ENCODE peak calls at places on chromosomes 4 and X, in seven cellular contexts. I is uterus, E is hepatocyte, S is dorsolateral prefrontal cortex, O is heart right ventricle, H is adrenal gland, R is left lung. T is an unnamed sample. For H3K27me3, the result is how much of the 10 kb centered on the place peaks cover.

GRCh38 chr4:138981930-138982390 is 33.6 kb upstream of the NOCT start:
- DNase-seq in S (no peak), O (no peak), R (no peak), H (peak), E (peak), I (peak), T (no peak)

GRCh38 chrX:153967536-153968214 is 3.9 kb downstream of the HCFC1 start:
- DNase-seq in R (no peak), E (no peak), S (no peak), O (no peak), H (no peak), I (no peak), T (no peak)

GRCh38 chrX:23246001-23246400 is 88.6 kb upstream of the PTCHD1 start:
- DNase-seq in R (no peak), O (no peak), S (no peak), H (no peak), E (no peak), I (no peak), T (no peak)

GRCh38 chr4:173252024-173252935 is 81.9 kb downstream of the HMGB2 start:
- DNase-seq in E (peak), R (peak), S (peak), O (no peak), H (peak), I (peak), T (peak)

GRCh38 chr4:147994076-147994475 is 262.2 kb downstream of the ARHGAP10 start:
- DNase-seq in O (no peak), H (no peak), I (no peak), R (no peak), E (no peak), S (no peak), T (no peak)

GRCh38 chrX:142036111-142036510 is 132.4 kb downstream of the MAGEC1 start:
- DNase-seq in E (no peak), O (no peak), H (no peak), I (no peak), R (no peak), S (no peak), T (peak)

GRCh38 chr4:23934915-23935314 is 45.1 kb upstream of the PPARGC1A start:
- DNase-seq in S (no peak), H (peak), E (peak), I (peak), R (peak), O (peak), T (no peak)

GRCh38 chrX:15749642-15750610 is 11.9 kb downstream of the CA5B start:
- DNase-seq in H (no peak), I (no peak), E (no peak), S (no peak), R (peak), O (no peak), T (no peak)

GRCh38 chr4:7328913-7329638 is 105.7 kb downstream of the PSAPL1 start:
- DNase-seq in O (peak), I (no peak), E (peak), H (peak), R (peak), S (peak), T (no peak)

DNA sequence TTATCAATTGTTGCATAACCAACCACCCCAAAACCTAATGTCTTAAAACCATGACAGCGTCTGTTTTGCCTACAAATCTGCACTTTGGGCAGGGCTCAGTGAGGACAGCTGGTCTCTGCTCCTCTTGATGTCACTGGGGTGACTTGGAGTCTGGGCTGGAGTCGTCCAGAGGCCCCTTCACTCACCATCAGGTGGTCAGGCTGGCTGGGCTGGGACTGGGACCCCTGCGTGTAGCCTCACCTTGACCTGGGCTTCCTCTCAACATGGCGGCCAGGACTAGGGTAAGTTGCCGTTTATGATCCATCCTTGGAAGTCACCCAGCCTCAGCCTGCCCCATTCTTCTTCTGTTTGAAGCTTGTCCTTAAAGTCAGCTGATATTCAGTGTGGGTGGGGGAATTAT is 116.8 kb upstream of the NKX1-1 start:
- DNase-seq in H (no peak), O (peak), S (no peak), I (no peak), R (no peak), E (no peak), T (no peak)
- H3K27me3 ChIP-seq in H (under half), O (half or more), S (under half), I (under half), R (half or more), E (under half), T (under half)

DNA sequence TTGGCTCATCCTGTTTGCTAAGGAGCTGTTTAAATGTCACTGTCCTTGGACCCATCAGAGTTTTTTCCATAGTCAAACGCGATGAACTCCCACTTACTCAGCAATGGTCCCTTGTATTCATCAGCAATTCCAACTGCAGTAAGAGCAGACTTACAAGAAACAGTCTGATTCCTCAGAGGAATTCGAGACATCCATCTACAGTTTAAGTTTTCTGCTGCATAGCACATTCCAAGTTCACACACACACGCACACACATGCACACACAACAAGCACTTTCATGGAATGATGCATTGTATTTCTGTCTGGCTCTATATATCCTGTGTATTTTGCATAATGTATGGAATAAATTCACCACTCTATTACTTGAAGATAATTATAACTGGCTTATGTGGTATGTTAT is 32.7 kb upstream of the TMEM150C start:
- DNase-seq in E (no peak), O (no peak), H (no peak), I (no peak), R (no peak), S (no peak), T (peak)
- H3K27me3 ChIP-seq in E (under half), O (under half), H (under half), I (under half), R (under half), S (under half), T (under half)

DNA sequence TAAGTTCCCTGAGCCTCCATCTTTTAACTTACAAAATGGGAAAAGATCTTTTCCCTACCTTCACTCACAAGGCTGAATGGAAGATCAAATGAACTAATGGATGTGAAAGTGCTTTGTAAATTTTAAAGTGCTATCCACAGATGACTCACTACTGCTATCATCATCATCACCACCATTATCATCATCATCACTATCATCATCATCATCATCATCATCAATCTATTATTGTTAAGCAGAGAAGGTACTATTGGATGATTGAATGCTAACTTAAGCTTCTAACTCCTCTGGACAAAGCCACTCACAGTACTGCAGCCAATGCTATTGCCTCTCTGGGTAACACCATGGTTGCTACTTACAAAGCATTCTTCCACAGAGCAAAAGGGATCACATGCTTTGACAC is 1.9 kb downstream of the FRMD7 start:
- DNase-seq in E (no peak), S (no peak), I (no peak), H (no peak), R (no peak), O (no peak), T (no peak)
- H3K27me3 ChIP-seq in E (under half), S (half or more), I (under half), H (under half), R (under half), O (half or more), T (under half)

DNA sequence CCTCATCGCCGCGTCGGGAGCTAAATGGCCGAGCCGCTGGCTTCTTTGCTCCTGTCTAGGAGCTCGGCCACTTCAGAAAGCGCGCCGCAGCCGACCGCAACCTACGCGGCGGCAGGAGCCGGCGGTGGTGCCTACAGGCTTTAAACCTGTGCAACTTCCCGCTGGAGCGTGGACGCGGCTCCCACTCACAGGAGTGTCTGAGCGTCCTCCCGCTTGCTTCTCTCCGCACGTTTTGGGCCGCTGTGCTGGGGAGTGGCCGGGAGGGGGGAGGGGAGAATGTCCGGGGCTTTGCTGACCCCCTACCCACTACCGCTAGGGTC is 1.0 kb downstream of the NHSL2 start:
- DNase-seq in I (peak), S (no peak), E (peak), O (no peak), H (no peak), R (no peak), T (no peak)
- H3K27me3 ChIP-seq in I (under half), S (half or more), E (under half), O (half or more), H (under half), R (half or more), T (under half)

T was measured in cardiac muscle cell.